ENCODE peak calls at places on chromosome 4, in six cellular contexts. H is M059J; K is activated T-helper 1 cell treated with anti-CD3 and anti-CD28 coated beads, Interleukin-12 subunit alpha, Interleukin-12 subunit beta, Interleukin-2, Interleukin-4 antibody, amounts not matched to agents 30 ng/mL and 10 ng/mL and 1 ng/mL, durations not matched to agents 14 hours and 24 hours and 36 hours; Z is activated naive CD8-positive, alpha-beta T cell treated with anti-CD3 and anti-CD28 coated beads, Interleukin-2, amount 50 U/mL, for 16 hours; M is AG04450; I is mucosa of descending colon. W is an unnamed sample.

GRCh38 chr4:20124317-20125026 is 127.2 kb upstream of the SLIT2 start:
- DNase-seq in I (no peak), K (no peak), H (no peak), Z (no peak), M (no peak), W (no peak)

GRCh38 chr4:106172846-106173245 is 143.2 kb downstream of the TBCK start:
- DNase-seq in Z (no peak), H (no peak), K (no peak), M (no peak), I (no peak), W (no peak)

GRCh38 chr4:168666531-168666930 is 169.7 kb downstream of the PALLD start:
- DNase-seq in M (no peak), K (no peak), Z (no peak), I (no peak), H (peak), W (peak)

GRCh38 chr4:124396333-124396732 is 316.2 kb downstream of the ANKRD50 start:
- DNase-seq in H (no peak), K (no peak), M (no peak), I (no peak), Z (no peak), W (no peak)

GRCh38 chr4:44493924-44494323 is 45.3 kb upstream of the KCTD8 start:
- DNase-seq in Z (no peak), K (no peak), I (no peak), M (no peak), H (peak), W (peak)

GRCh38 chr4:54567327-54567726 is 90.4 kb upstream of the KIT start:
- DNase-seq in M (no peak), H (no peak), K (no peak), I (no peak), Z (no peak), W (no peak)

GRCh38 chr4:158856852-158857251 is 88.0 kb downstream of the FNIP2 start:
- DNase-seq in I (no peak), Z (no peak), K (no peak), M (peak), H (peak), W (peak)

GRCh38 chr4:17502764-17503163 is 9.1 kb downstream of the QDPR start:
- DNase-seq in M (no peak), Z (no peak), K (no peak), H (peak), I (no peak), W (peak)

GRCh38 chr4:38034986-38035882 is 75.0 kb downstream of the PTTG2 start:
- DNase-seq in Z (peak), M (peak), I (peak), K (no peak), H (peak), W (peak)

GRCh38 chr4:115711575-115711974 is 598.2 kb upstream of the NDST4 start:
- DNase-seq in M (no peak), Z (no peak), I (no peak), K (no peak), H (no peak), W (no peak)

GRCh38 chr4:95124906-95125504 is 367.2 kb downstream of the BMPR1B start:
- DNase-seq in Z (no peak), H (peak), K (no peak), M (peak), I (peak), W (peak)

GRCh38 chr4:7646384-7647061 is 211.8 kb upstream of the PSAPL1 start:
- DNase-seq in H (no peak), K (no peak), M (no peak), I (no peak), Z (no peak), W (no peak)

GRCh38 chr4:2768921-2769336 is 12.8 kb upstream of the TNIP2 start:
- DNase-seq in I (no peak), M (no peak), H (no peak), K (no peak), Z (no peak), W (no peak)

GRCh38 chr4:122003335-122003734 is 51.5 kb upstream of the TRPC3 start:
- DNase-seq in Z (no peak), K (no peak), H (peak), I (peak), M (no peak), W (no peak)

GRCh38 chr4:182593864-182594263 is 323.3 kb downstream of the DCTD start:
- DNase-seq in M (no peak), K (no peak), Z (no peak), H (peak), I (no peak), W (peak)

GRCh38 chr4:163556169-163556568 is 61.7 kb downstream of the TMA16 start:
- DNase-seq in K (no peak), H (peak), I (no peak), M (no peak), Z (no peak), W (no peak)

GRCh38 chr4:13268713-13269112 is 215.4 kb downstream of the RAB28 start:
- DNase-seq in H (no peak), M (no peak), Z (no peak), I (no peak), K (no peak), W (no peak)

GRCh38 chr4:165928601-165929000 is 55.6 kb downstream of the TLL1 start:
- DNase-seq in H (no peak), I (no peak), M (no peak), K (no peak), Z (no peak), W (no peak)

GRCh38 chr4:58247792-58248191 is 1137.6 kb upstream of the IGFBP7 start:
- DNase-seq in Z (no peak), M (no peak), I (no peak), H (peak), K (no peak), W (no peak)

GRCh38 chr4:47075241-47075640 is 43.9 kb downstream of the GABRB1 start:
- DNase-seq in Z (no peak), I (no peak), K (no peak), M (no peak), H (peak), W (peak)

GRCh38 chr4:16939178-16939577 is 40.7 kb upstream of the LDB2 start:
- DNase-seq in K (no peak), H (no peak), I (no peak), M (no peak), Z (no peak), W (no peak)

GRCh38 chr4:44150091-44150576 is 298.5 kb downstream of the KCTD8 start:
- DNase-seq in K (no peak), M (no peak), Z (no peak), I (no peak), H (peak), W (peak)

GRCh38 chr4:3340038-3340702 is 47.3 kb downstream of the RGS12 start:
- DNase-seq in M (no peak), K (no peak), I (no peak), H (no peak), Z (no peak), W (no peak)

GRCh38 chr4:1195894-1196401 is 23.6 kb upstream of the SPON2 start:
- DNase-seq in I (no peak), Z (no peak), H (no peak), M (no peak), K (no peak), W (no peak)

GRCh38 chr4:184957451-184958115 is 60.7 kb upstream of the HELT start:
- DNase-seq in H (no peak), I (no peak), Z (no peak), M (no peak), K (no peak), W (no peak)

GRCh38 chr4:157804986-157805385 is 367.8 kb downstream of the GASK1B start:
- DNase-seq in M (no peak), Z (no peak), K (no peak), H (peak), I (no peak), W (peak)

GRCh38 chr4:92270908-92271307 is 32.9 kb upstream of the GRID2 start:
- DNase-seq in K (no peak), H (peak), Z (no peak), I (no peak), M (no peak), W (no peak)

GRCh38 chr4:163548481-163549243 is 54.2 kb downstream of the TMA16 start:
- DNase-seq in K (no peak), I (peak), M (no peak), H (peak), Z (no peak), W (peak)

GRCh38 chr4:181301735-181302380 is 941.3 kb upstream of the TENM3 start:
- DNase-seq in H (peak), M (peak), K (no peak), I (peak), Z (no peak), W (peak)

GRCh38 chr4:98771959-98772619 is 113.7 kb upstream of the TSPAN5 start:
- DNase-seq in K (no peak), Z (no peak), M (no peak), I (no peak), H (no peak), W (no peak)

GRCh38 chr4:52051615-52052474 is 741 bp downstream of the SPATA18 start:
- DNase-seq in M (peak), Z (no peak), H (no peak), K (no peak), I (peak), W (peak)

W was measured in astrocyte.